ENCODE peak calls at places on chromosomes 11 and 22, in four cellular contexts. C is A549, E is GM12878, F is HepG2. U is an unnamed sample.

GRCh38 chr11:59572091-59572490 is 43.5 kb downstream of the OSBP start:
- DNase-seq in C (no peak), E (no peak), F (no peak), U (no peak)

GRCh38 chr11:75160880-75161279 is 10.0 kb downstream of the SLCO2B1 start:
- DNase-seq in F (no peak), C (no peak), E (no peak), U (no peak)

GRCh38 chr22:46287873-46288751 is 8.6 kb upstream of the GTSE1 start:
- DNase-seq in C (no peak), F (no peak), E (peak; percentile 38), U (no peak)

GRCh38 chr11:60169264-60169915 is 13.5 kb downstream of the MS4A6A start:
- DNase-seq in F (peak; percentile 33), C (peak; percentile 39), E (no peak), U (no peak)

GRCh38 chr11:14544611-14545010 is 24.4 kb upstream of the PSMA1 start:
- DNase-seq in E (peak; percentile 17), C (no peak), F (no peak), U (no peak)

GRCh38 chr11:114110948-114111347 is 51.4 kb downstream of the ZBTB16 start:
- DNase-seq in C (no peak), F (no peak), E (no peak), U (no peak)

GRCh38 chr11:13667245-13667644 is 1.2 kb upstream of the FAR1 start:
- DNase-seq in E (no peak), F (no peak), C (no peak), U (no peak)

GRCh38 chr11:63866211-63866610 is 27.3 kb downstream of the MARK2 start:
- DNase-seq in C (no peak), E (peak; percentile 86), F (no peak), U (no peak)

GRCh38 chr11:45076761-45077160 is 69.7 kb upstream of the PRDM11 start:
- DNase-seq in F (no peak), C (no peak), E (no peak), U (no peak)

GRCh38 chr11:23749762-23750430 is 747.0 kb upstream of the LUZP2 start:
- DNase-seq in E (no peak), C (no peak), F (no peak), U (no peak)

GRCh38 chr22:19811211-19811621 is 43.5 kb downstream of the GNB1L start:
- DNase-seq in F (no peak), E (no peak), C (no peak), U (no peak)

GRCh38 chr11:67306769-67307544 is 3.6 kb downstream of the SSH3 start:
- DNase-seq in F (no peak), E (no peak), C (no peak), U (no peak)

GRCh38 chr22:28882545-28882877 is 861 bp upstream of the ZNRF3 start:
- DNase-seq in C (no peak), E (no peak), F (no peak), U (peak; percentile 66)

GRCh38 chr11:129731316-129731715 is 84.3 kb upstream of the TMEM45B start:
- DNase-seq in F (no peak), E (no peak), C (peak; percentile 4), U (no peak)

GRCh38 chr11:65491163-65491465 is 7.7 kb upstream of the MALAT1 start:
- DNase-seq in F (no peak), C (no peak), E (no peak), U (no peak)

GRCh38 chr11:129273944-129274343 is 81.8 kb upstream of the ARHGAP32 start:
- DNase-seq in F (no peak), E (no peak), C (no peak), U (no peak)

GRCh38 chr11:91947215-91947614 is 277.4 kb upstream of the FAT3 start:
- DNase-seq in C (no peak), F (no peak), E (no peak), U (no peak)

GRCh38 chr11:7894251-7894650 is 36.8 kb downstream of the OR10A6 start:
- DNase-seq in C (no peak), E (no peak), F (no peak), U (no peak)

GRCh38 chr11:27234043-27234668 is 128.9 kb downstream of the CCDC34 start:
- DNase-seq in C (peak; percentile 82), F (peak; percentile 82), E (peak; percentile 91), U (peak; percentile 33)

GRCh38 chr22:35476341-35476740 is 64.3 kb upstream of the RASD2 start:
- DNase-seq in F (no peak), C (no peak), E (no peak), U (no peak)

GRCh38 chr11:1358286-1358685 is 31.4 kb upstream of the BRSK2 start:
- DNase-seq in E (no peak), C (no peak), F (no peak), U (no peak)

GRCh38 chr11:94815705-94816344 is 47.7 kb downstream of the AMOTL1 start:
- DNase-seq in C (peak; percentile 43), E (no peak), F (no peak), U (no peak)

DNA sequence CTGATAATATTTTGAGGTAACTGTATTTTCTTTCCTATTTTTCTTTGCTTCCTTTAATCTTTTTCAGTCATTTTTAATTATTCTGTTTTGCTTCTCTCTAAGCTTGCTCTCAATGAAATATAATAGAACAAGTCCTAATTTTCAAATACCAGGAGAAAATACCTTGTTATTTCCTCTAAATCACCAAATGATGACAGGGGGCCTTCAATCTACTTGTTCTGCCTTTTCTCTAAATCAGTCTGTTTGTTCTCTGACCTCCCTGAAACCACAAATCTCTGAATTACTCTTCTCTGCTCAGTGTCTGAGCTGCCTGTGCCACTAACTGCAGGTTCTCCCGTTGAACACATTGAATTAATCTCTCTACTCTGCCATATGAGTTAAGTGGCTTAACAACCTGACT is 286.2 kb downstream of the C11orf87 start:
- DNase-seq in C (no peak), E (no peak), F (no peak), U (no peak)
- TF ChIP-seq SMC3 in C (no peak), E (no peak), F (no peak), U (no peak)

GRCh38 chr22:33838644-33839043 is 81.6 kb downstream of the LARGE1 start:
- DNase-seq in F (no peak), E (no peak), C (no peak), U (no peak)
- TF ChIP-seq MYC in F (no peak), E (no peak), C (no peak), U (no peak)

DNA sequence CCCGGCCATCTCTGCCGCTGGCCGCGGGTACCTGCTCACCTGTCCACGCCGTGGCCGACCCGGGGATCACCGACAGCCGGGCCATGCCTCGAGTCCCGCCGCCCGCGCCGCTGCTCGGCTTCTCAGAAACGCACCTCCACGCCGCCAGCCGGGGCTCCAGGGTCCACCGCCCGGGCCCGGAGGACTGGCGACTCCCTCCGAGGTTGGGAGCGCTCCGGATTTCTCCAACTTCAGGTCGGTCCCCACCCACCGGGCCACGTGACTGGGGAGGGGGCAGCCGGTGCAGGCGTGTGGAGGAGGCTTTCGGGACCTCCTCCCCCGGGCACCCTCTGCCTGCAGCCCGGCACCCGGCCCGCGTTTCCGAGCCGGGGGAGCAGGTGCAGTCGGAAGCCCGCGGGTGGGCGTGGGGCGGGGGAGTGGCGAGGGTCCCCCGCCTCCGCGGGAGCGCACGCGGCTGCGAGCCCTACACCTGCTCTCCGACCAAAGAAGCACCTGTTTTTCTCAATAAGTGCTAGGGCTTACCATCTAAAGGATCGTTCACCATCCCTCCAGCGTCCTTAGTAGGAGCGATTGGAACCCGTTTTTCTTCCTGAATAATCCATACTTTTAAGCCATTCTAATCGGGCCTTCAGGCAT is 627 bp upstream of the NRIP3 start:
- DNase-seq in E (no peak), F (no peak), C (no peak), U (peak; percentile 17)
- TF ChIP-seq SMC3 in E (no peak), F (no peak), C (no peak), U (no peak)

DNA sequence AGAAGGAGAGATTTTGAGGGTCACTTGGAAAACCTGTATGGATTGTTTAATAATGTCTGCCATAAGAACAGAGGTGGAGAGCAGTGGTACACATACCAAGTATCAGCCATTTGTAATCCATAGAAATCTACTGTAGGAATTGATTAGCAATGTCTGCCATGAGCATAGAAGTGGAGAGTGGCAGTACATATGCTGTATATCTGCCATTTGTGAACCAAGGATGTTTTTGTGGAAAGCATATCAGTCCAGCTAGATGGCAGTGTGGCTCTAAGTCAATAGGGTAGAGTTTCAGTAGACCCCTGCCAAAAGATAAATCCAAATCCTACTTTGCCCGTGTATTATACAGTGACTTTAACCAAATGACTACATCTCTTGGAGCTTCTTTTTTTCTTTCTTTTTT is 82.9 kb upstream of the SEZ6L start:
- DNase-seq in F (no peak), E (no peak), C (no peak), U (no peak)
- TF ChIP-seq MYC in F (no peak), E (no peak), C (no peak), U (no peak)

GRCh38 chr11:34806875-34807274 is 109.3 kb downstream of the APIP start:
- DNase-seq in C (no peak), F (no peak), E (no peak), U (peak; percentile 36)
- TF ChIP-seq SMC3 in C (no peak), F (no peak), E (no peak), U (no peak)

DNA sequence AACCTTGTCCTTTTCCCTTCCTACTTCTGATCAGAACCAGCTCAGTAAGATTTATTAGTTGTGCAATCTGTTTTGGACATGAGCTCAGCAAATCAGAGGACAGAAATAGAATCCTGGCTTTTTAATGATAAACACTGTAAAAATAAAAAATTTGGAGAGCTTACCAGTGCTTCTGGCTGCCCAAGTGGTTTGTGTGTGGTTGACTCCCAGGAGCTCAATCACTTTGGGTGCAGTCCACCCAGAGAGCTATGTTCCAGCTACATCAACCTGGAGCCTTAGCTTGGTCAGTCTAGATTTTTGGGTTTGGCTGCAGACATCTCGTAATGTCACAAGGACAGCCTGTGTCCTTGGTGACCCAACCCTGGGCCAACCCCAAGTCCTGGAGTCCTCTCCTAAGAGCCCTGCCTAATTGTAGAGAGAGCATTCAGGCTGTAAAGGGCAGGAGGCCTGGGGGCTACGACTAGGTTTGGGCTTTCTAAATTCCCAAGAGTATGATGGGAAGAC is 28.5 kb downstream of the CD44 start:
- DNase-seq in C (no peak), F (no peak), E (no peak), U (no peak)
- TF ChIP-seq MYC in C (no peak), F (no peak), E (no peak), U (no peak)

GRCh38 chr11:134414772-134415765 is 3.0 kb upstream of the B3GAT1 start:
- DNase-seq in F (no peak), E (no peak), C (no peak), U (no peak)
- TF ChIP-seq SMC3 in F (no peak), E (no peak), C (no peak), U (no peak)

DNA sequence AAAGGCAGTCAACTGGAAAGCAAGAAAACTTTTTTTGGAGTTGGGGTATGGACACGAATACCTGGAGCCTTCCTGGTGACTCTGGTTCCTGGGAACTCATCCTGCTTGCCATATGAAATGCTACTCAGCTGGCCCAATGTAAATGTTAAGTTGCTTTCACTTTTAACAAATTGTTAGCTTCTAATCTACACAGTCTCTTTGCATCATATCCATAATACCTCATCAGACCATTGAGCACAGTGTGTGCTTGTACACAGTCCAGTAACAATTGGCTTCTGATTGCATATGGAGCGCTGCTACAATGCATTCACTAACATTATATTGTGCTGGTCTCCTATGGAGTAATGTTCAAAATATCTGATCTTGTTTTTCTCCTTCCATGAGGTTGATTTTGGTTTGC is 257.5 kb downstream of the SOX6 start:
- DNase-seq in C (no peak), F (no peak), E (no peak), U (no peak)
- TF ChIP-seq MYC in C (no peak), F (no peak), E (no peak), U (no peak)